ENCODE peak calls at places on chromosomes 4 and X, in five cellular contexts. X is thyroid gland, I is A549, M is psoas muscle, D is mammary epithelial cell. K is an unnamed sample.

GRCh38 chr4:175891863-175892262 is 79.8 kb upstream of the GPM6A start:
- DNase-seq in X (no peak), M (no peak), I (no peak), D (peak; percentile 2), K (peak; percentile 26)

GRCh38 chrX:100376581-100376980 is 33.5 kb downstream of the PCDH19 start:
- DNase-seq in X (no peak), M (no peak), D (peak; percentile 61), I (no peak), K (peak; percentile 1)

GRCh38 chr4:71389149-71389840 is 50.5 kb downstream of the SLC4A4 start:
- DNase-seq in M (no peak), D (no peak), I (no peak), X (no peak), K (peak; percentile 41)

GRCh38 chrX:37302569-37302968 is 46.6 kb upstream of the PRRG1 start:
- DNase-seq in M (no peak), D (peak; percentile 20), X (peak; percentile 52), I (no peak), K (no peak)

GRCh38 chr4:121484633-121485032 is 103.8 kb upstream of the QRFPR start:
- DNase-seq in D (peak; percentile 50), I (peak; percentile 3), X (peak; percentile 48), M (no peak), K (peak; percentile 36)

GRCh38 chrX:44223150-44223549 is 120.3 kb downstream of the EFHC2 start:
- DNase-seq in M (no peak), I (no peak), D (peak; percentile 78), X (peak; percentile 1), K (peak; percentile 76)

GRCh38 chr4:163939597-163939996 is 445.1 kb downstream of the TMA16 start:
- DNase-seq in D (no peak), I (no peak), M (no peak), X (no peak), K (no peak)

GRCh38 chr4:6582889-6583504 is 8.0 kb downstream of the MAN2B2 start:
- DNase-seq in X (no peak), I (peak; percentile 31), D (no peak), M (no peak), K (peak; percentile 34)

GRCh38 chr4:139913398-139913990 is 240.5 kb downstream of the MAML3 start:
- DNase-seq in M (no peak), I (no peak), D (no peak), X (no peak), K (peak; percentile 36)

GRCh38 chrX:85244411-85245210 is 820 bp downstream of the ZNF711 start:
- DNase-seq in X (peak; percentile 7), I (peak; percentile 5), D (peak; percentile 2), M (no peak), K (peak; percentile 18)

GRCh38 chr4:152464030-152464823 is 71.7 kb downstream of the FBXW7 start:
- DNase-seq in X (no peak), I (no peak), D (no peak), M (no peak), K (no peak)

GRCh38 chr4:99300934-99301333 is 10.1 kb upstream of the ADH1A start:
- DNase-seq in D (peak; percentile 56), X (peak; percentile 71), I (no peak), M (peak; percentile 82), K (peak; percentile 76)

GRCh38 chr4:99305638-99306380 is 15.0 kb upstream of the ADH1A start:
- DNase-seq in D (no peak), I (no peak), X (no peak), M (peak; percentile 70), K (no peak)

GRCh38 chr4:99301376-99302164 is 10.8 kb upstream of the ADH1A start:
- DNase-seq in I (no peak), M (no peak), X (no peak), D (no peak), K (no peak)
- H3K27ac ChIP-seq in I (no peak overlapping the region), M (no peak overlapping the region), X (peak overlapping the region; percentile 45), D (no peak overlapping the region), K (no peak overlapping the region)

GRCh38 chr4:1172228-1172851 is at the start of gene SPON2:
- DNase-seq in M (peak; percentile 67), D (no peak), I (no peak), X (no peak), K (no peak)

GRCh38 chr4:1170156-1170804 is 2.1 kb downstream of the SPON2 start:
- DNase-seq in X (no peak), I (no peak), D (no peak), M (peak; percentile 41), K (no peak)

GRCh38 chr4:1169691-1170096 is 2.7 kb downstream of the SPON2 start:
- DNase-seq in D (no peak), I (no peak), X (no peak), M (peak; percentile 57), K (no peak)

GRCh38 chr4:1171306-1172227 is 816 bp downstream of the SPON2 start:
- DNase-seq in X (peak; percentile 29), I (no peak), D (no peak), M (peak; percentile 67), K (no peak)

GRCh38 chr4:1170805-1171305 is 1.5 kb downstream of the SPON2 start:
- DNase-seq in M (peak; percentile 67), I (no peak), D (no peak), X (no peak), K (no peak)
- H3K4me3 ChIP-seq in M (peak overlapping the region; percentile 55), I (no peak overlapping the region), D (no peak overlapping the region), X (no peak overlapping the region), K (no peak overlapping the region)

GRCh38 chr4:2127609-2128300 is 68.6 kb downstream of the NAT8L start:
- DNase-seq in I (no peak), X (no peak), D (no peak), M (no peak), K (peak; percentile 12)

GRCh38 chr4:2135083-2135482 is 76.0 kb downstream of the NAT8L start:
- DNase-seq in X (no peak), D (no peak), I (no peak), M (no peak), K (peak; percentile 28)

GRCh38 chr4:2126309-2127043 is 67.3 kb downstream of the NAT8L start:
- DNase-seq in D (no peak), I (no peak), M (no peak), X (no peak), K (no peak)

GRCh38 chr4:2136736-2137135 is 77.6 kb downstream of the NAT8L start:
- DNase-seq in I (no peak), D (no peak), M (no peak), X (no peak), K (no peak)

DNA sequence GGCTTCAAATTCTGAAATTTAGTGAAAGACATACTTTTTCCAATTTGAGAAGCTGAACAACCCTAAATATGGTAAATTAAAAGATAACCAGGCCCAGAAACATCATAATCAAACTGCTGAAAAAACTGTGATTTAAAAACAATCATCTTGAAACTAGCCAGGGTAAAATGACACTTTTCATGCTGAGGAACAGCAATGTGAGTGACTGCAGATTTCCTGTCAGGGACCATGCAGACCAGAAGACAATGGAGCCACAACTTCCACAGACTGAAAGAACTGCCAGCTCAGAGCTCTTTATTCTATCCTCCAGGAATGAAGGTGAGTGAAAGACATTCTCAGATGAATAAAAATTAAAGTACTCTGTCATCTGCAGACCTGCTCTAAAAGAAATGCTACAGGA is 73.3 kb downstream of the NAT8L start:
- DNase-seq in I (no peak), D (no peak), M (no peak), X (no peak), K (no peak)
- H3K27ac ChIP-seq in I (no peak overlapping the region), D (no peak overlapping the region), M (no peak overlapping the region), X (no peak overlapping the region), K (no peak overlapping the region)

GRCh38 chr4:40858946-40859345 is 109.2 kb downstream of the NSUN7 start:
- DNase-seq in M (no peak), X (no peak), I (no peak), D (no peak), K (no peak)

DNA sequence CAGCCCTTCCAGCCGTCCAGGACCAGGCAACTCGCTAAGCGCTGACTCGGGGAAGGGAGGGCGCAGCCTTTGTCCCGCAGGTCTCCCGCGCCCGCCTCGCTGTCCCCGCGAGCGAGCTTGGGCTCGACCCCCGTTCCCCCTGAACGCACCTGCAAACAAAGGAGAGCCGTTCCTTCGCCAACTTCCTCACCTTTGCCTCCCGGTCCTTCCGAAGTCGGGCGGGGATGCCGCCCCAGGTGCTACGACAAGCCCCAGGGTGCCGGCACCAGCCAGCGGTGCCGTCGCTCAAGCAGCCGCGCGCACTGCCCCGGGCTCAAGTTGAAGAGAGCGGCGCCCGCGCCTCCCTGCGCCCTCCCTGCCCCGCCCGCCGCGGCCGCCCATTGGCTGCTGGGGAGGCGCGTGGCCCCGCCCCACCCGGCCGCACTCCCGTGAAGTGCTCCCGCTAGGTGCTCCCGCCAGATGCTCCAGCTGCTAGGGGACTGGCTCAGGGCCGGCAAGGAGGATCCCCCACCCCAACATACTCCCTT is 107.1 kb downstream of the NSUN7 start:
- DNase-seq in I (peak; percentile 55), X (peak; percentile 78), D (peak; percentile 20), M (peak; percentile 82), K (peak; percentile 42)
- H3K4me3 ChIP-seq in I (peak overlapping the region; percentile 42), X (peak overlapping the region; percentile 0), D (no peak overlapping the region), M (peak overlapping the region; percentile 65), K (peak overlapping the region; percentile 58)

GRCh38 chrX:54484666-54485065 is 11.4 kb downstream of the FGD1 start:
- DNase-seq in M (no peak), I (no peak), X (no peak), D (no peak), K (no peak)

GRCh38 chrX:54482839-54483593 is 13.0 kb downstream of the FGD1 start:
- DNase-seq in X (no peak), M (no peak), D (no peak), I (no peak), K (no peak)

GRCh38 chrX:54481751-54482150 is 14.3 kb downstream of the FGD1 start:
- DNase-seq in I (no peak), X (no peak), M (no peak), D (no peak), K (no peak)

GRCh38 chrX:54479471-54480122 is 16.4 kb downstream of the FGD1 start:
- DNase-seq in M (no peak), I (no peak), X (peak; percentile 38), D (no peak), K (no peak)

GRCh38 chrX:54483946-54484345 is 12.1 kb downstream of the FGD1 start:
- DNase-seq in M (no peak), I (no peak), X (no peak), D (no peak), K (no peak)
- H3K27ac ChIP-seq in M (no peak overlapping the region), I (no peak overlapping the region), X (no peak overlapping the region), D (no peak overlapping the region), K (no peak overlapping the region)

DNA sequence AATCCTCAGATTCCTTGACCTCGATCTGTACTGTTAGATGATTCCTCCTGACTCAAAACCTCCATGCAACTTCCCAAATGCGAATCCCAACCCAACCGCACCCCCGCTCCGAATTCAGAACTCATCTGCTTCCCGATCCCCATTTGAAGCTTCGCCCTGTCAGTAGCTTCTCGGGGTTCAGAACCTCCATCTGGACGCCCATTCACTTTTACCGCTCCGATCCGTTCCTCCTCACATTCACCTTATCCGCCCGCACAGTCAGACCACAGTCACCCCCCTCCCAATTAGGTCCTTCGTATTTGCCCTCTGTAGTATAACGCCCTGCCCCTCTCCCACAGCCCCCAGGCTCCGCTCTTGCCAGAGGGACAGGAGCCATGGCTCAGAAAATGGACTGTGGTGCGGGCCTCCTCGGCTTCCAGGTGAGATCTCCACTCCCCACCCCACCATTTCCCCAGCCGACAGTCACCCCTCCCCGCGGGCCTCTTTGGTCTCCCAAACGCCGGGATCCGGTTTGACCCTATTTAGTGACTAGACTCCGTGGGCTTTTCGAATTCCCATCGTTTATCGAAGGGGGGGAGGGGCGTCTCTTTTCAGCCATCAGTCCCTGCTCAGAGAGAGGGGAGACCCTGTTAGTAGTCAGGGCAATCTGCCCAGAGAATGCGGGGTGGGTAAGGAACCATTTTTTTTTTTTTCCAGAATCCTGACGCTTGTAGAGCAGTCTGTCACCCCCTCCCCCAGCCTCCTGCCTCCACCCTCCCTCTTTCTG is 691 bp downstream of the MAGED1 start:
- DNase-seq in I (no peak), X (peak; percentile 56), M (no peak), D (peak; percentile 10), K (no peak)
- H3K4me3 ChIP-seq in I (peak overlapping the region; percentile 67), X (peak overlapping the region; percentile 44), M (peak overlapping the region; percentile 69), D (peak overlapping the region; percentile 70), K (peak overlapping the region; percentile 93)